ENCODE peak calls at places on chromosomes 6 and 20, in five cellular contexts. One of them, this sample, is unnamed.

GRCh38 chr20:32207211-32207625 is 325 bp downstream of the PLAGL2 start:
- DNase-seq in fibroblast of lung: no peak
- DNase-seq in OCI-LY7: peak
- DNase-seq in PC-3: no peak
- DNase-seq in hepatocyte: peak
- DNase-seq in this sample: peak

GRCh38 chr6:4853349-4853748 is 77.1 kb downstream of the CDYL start:
- DNase-seq in fibroblast of lung: no peak
- DNase-seq in OCI-LY7: no peak
- DNase-seq in PC-3: peak
- DNase-seq in hepatocyte: no peak
- DNase-seq in this sample: no peak

GRCh38 chr6:43999628-44000027 is 127.6 kb downstream of the MRPL14 start:
- DNase-seq in fibroblast of lung: no peak
- DNase-seq in OCI-LY7: no peak
- DNase-seq in PC-3: no peak
- DNase-seq in hepatocyte: no peak
- DNase-seq in this sample: no peak

GRCh38 chr6:111952326-111952725 is 79.1 kb upstream of the FYN start:
- DNase-seq in fibroblast of lung: no peak
- DNase-seq in OCI-LY7: no peak
- DNase-seq in PC-3: no peak
- DNase-seq in hepatocyte: no peak
- DNase-seq in this sample: no peak

GRCh38 chr6:84551797-84552196 is 212.6 kb downstream of the TBX18 start:
- DNase-seq in fibroblast of lung: no peak
- DNase-seq in OCI-LY7: no peak
- DNase-seq in PC-3: no peak
- DNase-seq in hepatocyte: no peak
- DNase-seq in this sample: no peak

GRCh38 chr20:6623989-6624388 is 143.5 kb upstream of the BMP2 start:
- DNase-seq in fibroblast of lung: no peak
- DNase-seq in OCI-LY7: no peak
- DNase-seq in PC-3: no peak
- DNase-seq in hepatocyte: peak
- DNase-seq in this sample: no peak

GRCh38 chr6:74892091-74892490 is 313.8 kb downstream of the COL12A1 start:
- DNase-seq in fibroblast of lung: peak
- DNase-seq in OCI-LY7: no peak
- DNase-seq in PC-3: no peak
- DNase-seq in hepatocyte: no peak
- DNase-seq in this sample: no peak

GRCh38 chr6:27414300-27414699 is 25.7 kb downstream of the ZNF391 start:
- DNase-seq in fibroblast of lung: no peak
- DNase-seq in OCI-LY7: no peak
- DNase-seq in PC-3: no peak
- DNase-seq in hepatocyte: no peak
- DNase-seq in this sample: no peak

GRCh38 chr20:58839474-58839874 is 11.2 kb downstream of the GNAS-AS1 start:
- DNase-seq in fibroblast of lung: peak
- DNase-seq in OCI-LY7: peak
- DNase-seq in PC-3: peak
- DNase-seq in hepatocyte: peak
- DNase-seq in this sample: peak

DNA sequence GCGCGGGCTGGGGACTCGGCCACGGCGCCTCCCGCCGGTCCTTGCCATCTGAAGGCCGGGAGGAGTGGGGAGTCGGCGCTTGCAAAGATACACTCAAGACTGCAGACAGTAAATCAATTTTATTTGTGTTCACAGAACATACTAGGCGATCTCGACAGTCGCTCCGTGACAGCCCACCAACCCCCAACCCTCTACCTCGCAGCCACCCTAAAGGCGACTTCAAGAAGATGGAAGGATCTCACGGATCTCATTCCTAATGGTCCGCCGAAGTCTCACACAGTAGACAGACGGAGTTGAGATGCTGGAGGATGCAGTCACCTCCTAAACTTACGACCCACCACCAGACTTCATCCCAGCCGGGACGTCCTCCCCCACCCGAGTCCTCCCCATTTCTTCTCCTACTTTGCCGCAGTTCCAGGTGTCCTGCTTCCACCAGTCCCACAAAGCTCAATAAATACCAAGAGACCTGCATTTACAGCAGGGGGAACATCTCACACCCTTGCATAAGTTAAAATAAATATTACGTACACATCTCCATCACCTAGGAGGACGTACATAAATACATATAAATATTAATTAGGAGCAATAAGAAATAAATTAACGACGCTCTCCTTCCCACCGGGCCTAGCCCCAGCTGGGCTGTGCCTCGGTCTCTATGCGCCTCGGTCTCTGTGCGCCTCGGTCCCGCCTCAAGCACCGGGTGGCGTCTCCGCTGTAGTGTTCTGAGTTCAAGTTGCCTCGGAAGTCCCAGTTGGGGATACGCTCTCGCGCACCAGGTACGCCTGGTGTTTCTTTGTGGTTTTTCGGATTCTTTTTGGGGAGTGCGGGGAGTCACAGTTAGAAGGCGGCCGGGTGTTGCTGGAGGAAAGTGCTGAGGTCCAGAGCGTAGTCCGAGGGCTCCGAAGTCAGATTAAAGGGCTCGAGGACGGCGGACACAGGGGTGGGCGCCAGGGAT is 889 bp upstream of the FLOT1 start:
- DNase-seq in fibroblast of lung: peak
- DNase-seq in OCI-LY7: no peak
- DNase-seq in PC-3: no peak
- DNase-seq in hepatocyte: no peak
- DNase-seq in this sample: peak
- H2AFZ ChIP-seq in fibroblast of lung: no peak
- H2AFZ ChIP-seq in OCI-LY7: peak
- H2AFZ ChIP-seq in PC-3: no peak
- H2AFZ ChIP-seq in hepatocyte: no peak
- H2AFZ ChIP-seq in this sample: peak

DNA sequence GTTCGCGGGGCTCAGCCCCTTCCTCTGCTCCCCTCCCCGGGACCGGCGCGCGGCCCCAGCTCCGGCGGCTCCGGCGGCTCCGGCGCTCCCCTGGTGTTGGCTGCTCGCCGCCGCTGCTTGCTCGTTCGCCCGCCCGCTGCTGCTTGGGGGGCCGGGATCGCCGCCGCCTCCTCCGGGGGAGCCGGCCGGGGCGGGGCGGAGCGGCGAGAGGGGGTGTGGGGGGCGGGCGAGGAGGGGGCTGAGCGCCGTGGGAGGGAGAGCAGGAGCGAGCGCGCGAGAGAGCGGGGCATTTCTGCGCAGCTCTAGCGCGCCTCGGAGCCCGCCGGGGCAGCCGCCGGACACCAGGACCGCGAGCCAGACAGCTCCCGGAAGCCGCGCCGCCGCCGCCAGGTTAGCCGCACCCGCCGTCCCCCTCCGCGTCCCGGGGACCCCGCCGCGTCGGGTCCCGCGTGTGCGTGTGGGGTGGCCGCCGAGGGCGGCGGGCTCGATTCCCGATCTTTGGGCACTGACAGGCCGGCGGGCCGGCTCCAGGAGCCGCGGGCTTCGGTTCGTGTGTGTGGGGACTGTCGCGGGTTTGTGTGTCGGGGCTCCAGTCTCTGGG is 62.0 kb upstream of the EPB41L1 start:
- DNase-seq in fibroblast of lung: no peak
- DNase-seq in OCI-LY7: no peak
- DNase-seq in PC-3: peak
- DNase-seq in hepatocyte: peak
- DNase-seq in this sample: no peak
- H2AFZ ChIP-seq in fibroblast of lung: peak
- H2AFZ ChIP-seq in OCI-LY7: peak
- H2AFZ ChIP-seq in PC-3: peak
- H2AFZ ChIP-seq in hepatocyte: peak
- H2AFZ ChIP-seq in this sample: no peak

GRCh38 chr6:105038259-105038658 is 81.4 kb downstream of the LIN28B start:
- DNase-seq in fibroblast of lung: no peak
- DNase-seq in OCI-LY7: no peak
- DNase-seq in PC-3: no peak
- DNase-seq in hepatocyte: no peak
- DNase-seq in this sample: no peak
- H2AFZ ChIP-seq in fibroblast of lung: no peak
- H2AFZ ChIP-seq in OCI-LY7: no peak
- H2AFZ ChIP-seq in PC-3: no peak
- H2AFZ ChIP-seq in hepatocyte: no peak
- H2AFZ ChIP-seq in this sample: no peak

DNA sequence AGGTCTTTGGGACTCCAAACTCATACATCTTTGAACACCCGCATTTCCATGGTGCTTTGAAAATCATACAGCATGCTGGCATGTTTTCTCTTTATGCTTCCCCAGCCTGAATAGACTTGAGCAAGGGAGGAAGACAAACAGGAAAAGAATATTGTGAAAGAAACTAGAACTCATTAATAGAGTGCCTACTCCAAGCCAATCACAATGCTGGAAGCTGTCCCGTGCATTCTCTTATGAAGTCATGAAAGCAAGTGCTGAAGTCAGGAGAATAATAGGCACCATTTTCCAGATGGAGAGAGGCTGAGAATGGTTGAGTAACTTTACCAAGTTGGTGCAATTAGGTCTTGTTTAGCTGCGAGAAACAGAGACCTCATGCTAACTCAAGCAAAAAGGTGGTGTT is 102.5 kb upstream of the PTPRT start:
- DNase-seq in fibroblast of lung: no peak
- DNase-seq in OCI-LY7: no peak
- DNase-seq in PC-3: no peak
- DNase-seq in hepatocyte: no peak
- DNase-seq in this sample: no peak
- H2AFZ ChIP-seq in fibroblast of lung: no peak
- H2AFZ ChIP-seq in OCI-LY7: no peak
- H2AFZ ChIP-seq in PC-3: no peak
- H2AFZ ChIP-seq in hepatocyte: no peak
- H2AFZ ChIP-seq in this sample: no peak

GRCh38 chr6:159819932-159820640 is 20.0 kb downstream of the PNLDC1 start:
- DNase-seq in fibroblast of lung: no peak
- DNase-seq in OCI-LY7: peak
- DNase-seq in PC-3: no peak
- DNase-seq in hepatocyte: no peak
- DNase-seq in this sample: peak
- H2AFZ ChIP-seq in fibroblast of lung: peak
- H2AFZ ChIP-seq in OCI-LY7: peak
- H2AFZ ChIP-seq in PC-3: no peak
- H2AFZ ChIP-seq in hepatocyte: no peak
- H2AFZ ChIP-seq in this sample: peak

GRCh38 chr6:145749632-145750031 is 14.3 kb upstream of the EPM2A start:
- DNase-seq in fibroblast of lung: peak
- DNase-seq in OCI-LY7: no peak
- DNase-seq in PC-3: peak
- DNase-seq in hepatocyte: peak
- DNase-seq in this sample: peak

GRCh38 chr6:145743325-145743724 is 8.0 kb upstream of the EPM2A start:
- DNase-seq in fibroblast of lung: no peak
- DNase-seq in OCI-LY7: no peak
- DNase-seq in PC-3: no peak
- DNase-seq in hepatocyte: no peak
- DNase-seq in this sample: no peak

GRCh38 chr6:145744619-145745018 is 9.3 kb upstream of the EPM2A start:
- DNase-seq in fibroblast of lung: no peak
- DNase-seq in OCI-LY7: no peak
- DNase-seq in PC-3: no peak
- DNase-seq in hepatocyte: no peak
- DNase-seq in this sample: no peak

DNA sequence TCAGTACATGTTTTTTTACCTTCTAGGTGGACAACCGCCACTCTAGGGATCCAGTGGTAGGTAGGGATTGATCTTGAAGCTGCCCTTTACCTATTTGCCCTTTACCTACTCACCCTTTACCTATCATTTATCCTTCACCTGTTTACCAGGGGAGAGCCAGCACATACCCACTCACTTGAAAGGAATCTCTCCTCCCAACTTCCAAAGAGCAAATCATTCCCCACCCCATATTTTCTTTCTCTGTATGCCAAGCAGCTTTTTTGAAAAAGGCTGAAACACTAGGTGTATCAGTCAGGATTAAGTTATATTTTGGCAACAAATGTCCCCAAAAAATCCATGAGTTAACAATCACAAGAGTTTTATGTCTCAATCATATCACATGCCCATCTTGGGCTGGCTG is 10.5 kb upstream of the EPM2A start:
- DNase-seq in fibroblast of lung: no peak
- DNase-seq in OCI-LY7: no peak
- DNase-seq in PC-3: no peak
- DNase-seq in hepatocyte: no peak
- DNase-seq in this sample: no peak
- H2AFZ ChIP-seq in fibroblast of lung: no peak
- H2AFZ ChIP-seq in OCI-LY7: no peak
- H2AFZ ChIP-seq in PC-3: no peak
- H2AFZ ChIP-seq in hepatocyte: no peak
- H2AFZ ChIP-seq in this sample: no peak

DNA sequence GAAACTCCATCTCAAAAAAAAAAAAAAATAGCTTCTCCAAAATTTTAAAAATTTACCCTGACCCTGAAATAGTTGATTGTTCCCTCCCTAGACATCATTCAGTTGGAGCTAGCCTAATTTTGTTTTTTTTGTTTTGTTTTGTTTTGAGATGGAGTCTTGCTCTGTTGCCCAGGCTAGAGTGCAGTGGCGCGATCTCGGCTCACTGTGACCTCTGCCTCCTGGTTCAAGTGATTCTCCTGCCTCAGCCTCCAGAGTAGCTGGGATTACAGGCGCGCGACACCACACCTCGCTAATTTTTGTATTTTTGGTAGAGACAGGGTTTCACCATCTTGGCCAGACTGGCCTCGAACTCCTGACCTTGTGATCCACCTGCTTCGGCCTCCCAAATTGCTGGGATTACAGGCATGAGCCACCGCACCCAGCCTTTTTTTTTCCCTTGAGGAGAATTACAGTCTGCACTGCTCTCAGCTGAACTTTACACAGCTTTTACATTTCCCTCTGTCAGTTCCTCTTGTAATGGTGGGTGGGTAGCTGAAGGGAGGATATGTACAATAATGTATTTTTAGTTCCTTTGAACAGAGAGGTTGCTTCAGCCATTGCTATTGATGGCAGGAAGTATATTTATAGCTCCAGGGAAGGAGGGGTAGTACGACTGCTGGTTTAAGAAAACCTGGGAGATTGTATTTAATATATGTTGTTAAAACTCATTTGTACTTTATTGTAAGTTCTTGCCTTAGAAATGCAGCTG is 27.7 kb downstream of the PTPRA start:
- DNase-seq in fibroblast of lung: no peak
- DNase-seq in OCI-LY7: peak
- DNase-seq in PC-3: no peak
- DNase-seq in hepatocyte: no peak
- DNase-seq in this sample: no peak
- H2AFZ ChIP-seq in fibroblast of lung: no peak
- H2AFZ ChIP-seq in OCI-LY7: no peak
- H2AFZ ChIP-seq in PC-3: no peak
- H2AFZ ChIP-seq in hepatocyte: no peak
- H2AFZ ChIP-seq in this sample: no peak

GRCh38 chr6:31465185-31465536 is 32.8 kb upstream of the MICB start:
- DNase-seq in fibroblast of lung: no peak
- DNase-seq in OCI-LY7: no peak
- DNase-seq in PC-3: no peak
- DNase-seq in hepatocyte: no peak
- DNase-seq in this sample: no peak
- H2AFZ ChIP-seq in fibroblast of lung: no peak
- H2AFZ ChIP-seq in OCI-LY7: no peak
- H2AFZ ChIP-seq in PC-3: no peak
- H2AFZ ChIP-seq in hepatocyte: no peak
- H2AFZ ChIP-seq in this sample: no peak

GRCh38 chr6:156942266-156942665 is 165.1 kb downstream of the ARID1B start:
- DNase-seq in fibroblast of lung: no peak
- DNase-seq in OCI-LY7: peak
- DNase-seq in PC-3: peak
- DNase-seq in hepatocyte: no peak
- DNase-seq in this sample: no peak
- H2AFZ ChIP-seq in fibroblast of lung: no peak
- H2AFZ ChIP-seq in OCI-LY7: no peak
- H2AFZ ChIP-seq in PC-3: no peak
- H2AFZ ChIP-seq in hepatocyte: no peak
- H2AFZ ChIP-seq in this sample: no peak

GRCh38 chr6:106666290-106667021 is 37.1 kb downstream of the QRSL1 start:
- DNase-seq in fibroblast of lung: no peak
- DNase-seq in OCI-LY7: peak
- DNase-seq in PC-3: no peak
- DNase-seq in hepatocyte: no peak
- DNase-seq in this sample: no peak
- H2AFZ ChIP-seq in fibroblast of lung: no peak
- H2AFZ ChIP-seq in OCI-LY7: no peak
- H2AFZ ChIP-seq in PC-3: no peak
- H2AFZ ChIP-seq in hepatocyte: no peak
- H2AFZ ChIP-seq in this sample: no peak

This sample was measured in DND-41.